ENCODE peak calls at places on chromosome 2, in five cellular contexts. One of them, this sample, is unnamed.

GRCh38 chr2:17223171-17223570 is 295.1 kb downstream of the RAD51AP2 start:
- DNase-seq in DND-41: no peak
- DNase-seq in fibroblast of lung: peak
- DNase-seq in PC-3: no peak
- DNase-seq in PC-9: no peak
- DNase-seq in this sample: no peak

GRCh38 chr2:236343400-236344161 is 79.4 kb upstream of the ASB18 start:
- DNase-seq in DND-41: peak
- DNase-seq in fibroblast of lung: peak
- DNase-seq in PC-3: peak
- DNase-seq in PC-9: peak
- DNase-seq in this sample: peak

GRCh38 chr2:189836644-189837043 is 52.4 kb downstream of the PMS1 start:
- DNase-seq in DND-41: no peak
- DNase-seq in fibroblast of lung: peak
- DNase-seq in PC-3: peak
- DNase-seq in PC-9: peak
- DNase-seq in this sample: no peak

GRCh38 chr2:18149660-18150246 is 271.3 kb downstream of the KCNS3 start:
- DNase-seq in DND-41: no peak
- DNase-seq in fibroblast of lung: peak
- DNase-seq in PC-3: peak
- DNase-seq in PC-9: no peak
- DNase-seq in this sample: peak

GRCh38 chr2:146984014-146984413 is 860.8 kb upstream of the ACVR2A start:
- DNase-seq in DND-41: no peak
- DNase-seq in fibroblast of lung: no peak
- DNase-seq in PC-3: no peak
- DNase-seq in PC-9: no peak
- DNase-seq in this sample: no peak

GRCh38 chr2:113977660-113978523 is 88.0 kb downstream of the ACTR3 start:
- DNase-seq in DND-41: no peak
- DNase-seq in fibroblast of lung: peak
- DNase-seq in PC-3: peak
- DNase-seq in PC-9: peak
- DNase-seq in this sample: no peak

GRCh38 chr2:71576541-71576940 is 123.2 kb downstream of the DYSF start:
- DNase-seq in DND-41: no peak
- DNase-seq in fibroblast of lung: no peak
- DNase-seq in PC-3: no peak
- DNase-seq in PC-9: no peak
- DNase-seq in this sample: no peak

GRCh38 chr2:31986906-31987305 is 23.9 kb downstream of the MEMO1 start:
- DNase-seq in DND-41: no peak
- DNase-seq in fibroblast of lung: no peak
- DNase-seq in PC-3: no peak
- DNase-seq in PC-9: no peak
- DNase-seq in this sample: no peak

GRCh38 chr2:205274801-205275200 is 407.5 kb upstream of the NRP2 start:
- DNase-seq in DND-41: no peak
- DNase-seq in fibroblast of lung: no peak
- DNase-seq in PC-3: no peak
- DNase-seq in PC-9: no peak
- DNase-seq in this sample: no peak

GRCh38 chr2:119366161-119366648 is 429 bp downstream of the C2orf76 start:
- DNase-seq in DND-41: no peak
- DNase-seq in fibroblast of lung: peak
- DNase-seq in PC-3: peak
- DNase-seq in PC-9: no peak
- DNase-seq in this sample: no peak

GRCh38 chr2:217935245-217935879 is 67.4 kb downstream of the TNS1 start:
- DNase-seq in DND-41: no peak
- DNase-seq in fibroblast of lung: peak
- DNase-seq in PC-3: no peak
- DNase-seq in PC-9: no peak
- DNase-seq in this sample: no peak

DNA sequence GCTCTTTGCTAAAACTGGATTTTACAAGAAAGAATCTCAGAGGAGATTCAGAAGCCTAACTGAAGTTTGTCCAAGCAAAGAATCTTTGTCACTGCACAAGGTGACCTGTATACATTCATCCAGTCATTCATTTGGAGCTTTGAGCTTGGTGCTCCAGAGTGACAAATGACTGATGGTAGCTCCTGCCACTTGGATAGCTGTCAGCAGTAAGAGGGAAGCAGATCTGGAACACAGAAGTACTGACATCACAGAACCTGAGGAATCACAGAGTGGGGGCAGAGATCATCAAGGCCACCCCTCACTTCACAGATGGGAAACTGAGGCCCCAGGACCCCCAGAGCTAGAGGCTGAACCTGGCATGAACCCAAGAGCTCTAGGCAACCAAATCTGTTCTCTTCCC is 28.8 kb upstream of the IGFBP2 start:
- DNase-seq in DND-41: no peak
- DNase-seq in fibroblast of lung: no peak
- DNase-seq in PC-3: no peak
- DNase-seq in PC-9: peak
- DNase-seq in this sample: no peak
- H3K4me2 ChIP-seq in DND-41: no peak
- H3K4me2 ChIP-seq in fibroblast of lung: no peak
- H3K4me2 ChIP-seq in PC-3: peak
- H3K4me2 ChIP-seq in PC-9: peak
- H3K4me2 ChIP-seq in this sample: no peak

GRCh38 chr2:157501026-157501425 is 57.1 kb upstream of the CYTIP start:
- DNase-seq in DND-41: no peak
- DNase-seq in fibroblast of lung: no peak
- DNase-seq in PC-3: no peak
- DNase-seq in PC-9: no peak
- DNase-seq in this sample: no peak

GRCh38 chr2:157497603-157498314 is 53.9 kb upstream of the CYTIP start:
- DNase-seq in DND-41: no peak
- DNase-seq in fibroblast of lung: peak
- DNase-seq in PC-3: peak
- DNase-seq in PC-9: no peak
- DNase-seq in this sample: peak

GRCh38 chr2:157500334-157500733 is 56.4 kb upstream of the CYTIP start:
- DNase-seq in DND-41: no peak
- DNase-seq in fibroblast of lung: no peak
- DNase-seq in PC-3: no peak
- DNase-seq in PC-9: no peak
- DNase-seq in this sample: no peak

DNA sequence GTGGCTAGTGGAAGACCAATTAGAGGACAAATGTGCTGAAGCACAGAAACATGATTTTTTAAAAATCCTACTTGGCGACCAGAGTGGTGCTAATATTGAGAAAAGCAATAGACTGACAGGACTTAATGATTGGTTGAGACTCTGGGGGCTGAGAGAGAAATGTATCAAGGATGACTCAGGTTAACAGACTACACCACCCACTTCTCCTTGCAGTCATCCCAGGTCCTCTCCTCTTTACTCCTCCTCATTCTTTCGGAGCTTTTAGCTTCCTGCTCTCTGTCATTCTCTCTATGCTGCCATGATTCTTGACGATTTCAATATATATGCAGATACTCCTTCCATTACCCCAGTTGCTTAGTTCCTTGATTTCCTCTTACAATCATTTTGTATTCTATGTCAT is 54.6 kb upstream of the CYTIP start:
- DNase-seq in DND-41: no peak
- DNase-seq in fibroblast of lung: no peak
- DNase-seq in PC-3: no peak
- DNase-seq in PC-9: no peak
- DNase-seq in this sample: no peak
- H2AFZ ChIP-seq in DND-41: no peak
- H2AFZ ChIP-seq in fibroblast of lung: no peak
- H2AFZ ChIP-seq in PC-3: no peak
- H2AFZ ChIP-seq in PC-9: no peak
- H2AFZ ChIP-seq in this sample: no peak

GRCh38 chr2:230330206-230330605 is 3.2 kb downstream of the SP140L start:
- DNase-seq in DND-41: no peak
- DNase-seq in fibroblast of lung: no peak
- DNase-seq in PC-3: no peak
- DNase-seq in PC-9: no peak
- DNase-seq in this sample: no peak
- H3K4me2 ChIP-seq in DND-41: peak
- H3K4me2 ChIP-seq in fibroblast of lung: no peak
- H3K4me2 ChIP-seq in PC-3: no peak
- H3K4me2 ChIP-seq in PC-9: no peak
- H3K4me2 ChIP-seq in this sample: no peak

DNA sequence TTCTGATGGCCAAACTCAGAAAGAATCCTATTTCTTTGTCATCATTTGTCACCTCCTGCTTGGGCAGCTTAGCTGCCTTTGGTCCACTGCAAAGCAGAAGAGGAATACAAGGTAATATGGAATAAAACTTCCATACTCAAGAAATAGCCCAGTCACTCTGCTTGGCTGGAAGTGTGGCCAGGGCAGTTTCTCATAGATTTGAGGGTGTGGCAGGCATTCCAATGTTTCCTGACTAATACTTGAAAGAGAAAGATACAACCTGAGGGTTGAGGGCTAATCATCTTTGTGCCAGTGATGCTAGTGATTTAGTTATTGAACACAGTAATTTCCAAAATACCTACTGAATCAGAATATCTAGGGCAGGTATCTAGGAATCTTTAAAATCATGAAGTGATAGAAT is 83.1 kb downstream of the FAM161A start:
- DNase-seq in DND-41: no peak
- DNase-seq in fibroblast of lung: peak
- DNase-seq in PC-3: peak
- DNase-seq in PC-9: peak
- DNase-seq in this sample: no peak
- H2AFZ ChIP-seq in DND-41: no peak
- H2AFZ ChIP-seq in fibroblast of lung: no peak
- H2AFZ ChIP-seq in PC-3: peak
- H2AFZ ChIP-seq in PC-9: peak
- H2AFZ ChIP-seq in this sample: no peak

GRCh38 chr2:25250331-25251031 is 82.1 kb upstream of the POMC start:
- DNase-seq in DND-41: no peak
- DNase-seq in fibroblast of lung: peak
- DNase-seq in PC-3: no peak
- DNase-seq in PC-9: no peak
- DNase-seq in this sample: no peak
- H3K4me2 ChIP-seq in DND-41: peak
- H3K4me2 ChIP-seq in fibroblast of lung: no peak
- H3K4me2 ChIP-seq in PC-3: no peak
- H3K4me2 ChIP-seq in PC-9: peak
- H3K4me2 ChIP-seq in this sample: no peak

DNA sequence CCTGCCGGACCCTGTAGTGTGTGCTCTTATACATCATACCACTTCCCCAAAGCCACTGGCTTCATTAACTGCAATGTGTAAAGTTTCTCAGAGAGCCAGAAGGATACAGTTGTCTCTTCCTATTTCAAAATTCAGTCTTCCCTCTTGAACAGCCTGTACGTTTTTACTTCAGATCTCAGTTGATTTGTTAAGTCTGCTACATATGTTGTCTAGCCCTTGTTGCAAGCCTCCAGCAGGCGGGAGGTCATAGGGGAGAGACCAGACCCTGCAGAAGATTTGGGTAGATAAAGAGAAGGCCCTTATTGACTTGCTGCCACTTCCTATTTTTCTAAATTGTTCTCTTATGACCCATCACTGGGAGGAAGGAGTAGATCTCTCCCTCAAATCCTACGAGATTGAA is 56.3 kb downstream of the ARHGEF33 start:
- DNase-seq in DND-41: no peak
- DNase-seq in fibroblast of lung: no peak
- DNase-seq in PC-3: no peak
- DNase-seq in PC-9: no peak
- DNase-seq in this sample: no peak
- H2AFZ ChIP-seq in DND-41: no peak
- H2AFZ ChIP-seq in fibroblast of lung: no peak
- H2AFZ ChIP-seq in PC-3: no peak
- H2AFZ ChIP-seq in PC-9: no peak
- H2AFZ ChIP-seq in this sample: no peak

GRCh38 chr2:239366740-239367139 is 34.1 kb downstream of the HDAC4 start:
- DNase-seq in DND-41: no peak
- DNase-seq in fibroblast of lung: no peak
- DNase-seq in PC-3: no peak
- DNase-seq in PC-9: no peak
- DNase-seq in this sample: no peak
- H3K4me2 ChIP-seq in DND-41: no peak
- H3K4me2 ChIP-seq in fibroblast of lung: no peak
- H3K4me2 ChIP-seq in PC-3: no peak
- H3K4me2 ChIP-seq in PC-9: no peak
- H3K4me2 ChIP-seq in this sample: no peak

This sample was measured in Karpas-422.